ENCODE peak calls at places on chromosomes 3 and 15, in six cellular contexts. S is B cell, I is ovary, R is mammary epithelial cell, G is GM06990, J is GM20000. C is an unnamed sample.

GRCh38 chr3:81352867-81353266 is 408.6 kb downstream of the GBE1 start:
- DNase-seq in R (peak), G (no peak), S (no peak), I (no peak), J (no peak), C (peak)

GRCh38 chr3:30770387-30770786 is 124.1 kb downstream of the GADL1 start:
- DNase-seq in R (peak), G (no peak), J (no peak), I (no peak), S (no peak), C (no peak)

GRCh38 chr15:57541805-57542504 is 49.7 kb upstream of the MYZAP start:
- DNase-seq in S (peak), G (no peak), I (peak), R (peak), J (peak), C (no peak)

GRCh38 chr15:70328137-70329115 is 230.7 kb upstream of the TLE3 start:
- DNase-seq in S (peak), R (no peak), I (no peak), J (peak), G (peak), C (no peak)

GRCh38 chr15:56804908-56805307 is 71.6 kb upstream of the ZNF280D start:
- DNase-seq in J (no peak), S (no peak), R (no peak), G (no peak), I (no peak), C (no peak)

GRCh38 chr3:60055765-60056164 is 1005.9 kb upstream of the CFAP20DC start:
- DNase-seq in I (no peak), J (no peak), S (no peak), G (no peak), R (no peak), C (no peak)

GRCh38 chr3:143243686-143244085 is 124.1 kb downstream of the CHST2 start:
- DNase-seq in J (no peak), S (no peak), G (no peak), R (no peak), I (no peak), C (no peak)

GRCh38 chr15:56977232-56977631 is 58.8 kb downstream of the TCF12 start:
- DNase-seq in I (no peak), G (no peak), S (no peak), J (no peak), R (no peak), C (no peak)

GRCh38 chr3:170056710-170057454 is 19.1 kb downstream of the GPR160 start:
- DNase-seq in S (no peak), J (peak), R (no peak), G (peak), I (no peak), C (no peak)

GRCh38 chr3:179416681-179417080 is 34.6 kb downstream of the GNB4 start:
- DNase-seq in S (no peak), I (no peak), R (no peak), J (no peak), G (no peak), C (no peak)

GRCh38 chr15:47511241-47511640 is 206.1 kb upstream of the SEMA6D start:
- DNase-seq in I (no peak), S (no peak), J (no peak), G (no peak), R (no peak), C (no peak)

GRCh38 chr3:189833996-189834395 is 202.8 kb downstream of the TP63 start:
- DNase-seq in J (no peak), I (no peak), G (no peak), R (peak), S (no peak), C (no peak)

GRCh38 chr3:102686792-102687191 is 252.0 kb downstream of the ZPLD1 start:
- DNase-seq in J (no peak), I (no peak), R (no peak), S (no peak), G (no peak), C (no peak)

GRCh38 chr15:36050899-36051298 is 504.9 kb upstream of the DPH6 start:
- DNase-seq in J (no peak), R (no peak), S (no peak), G (no peak), I (no peak), C (no peak)

GRCh38 chr15:61155741-61156700 is 73.1 kb downstream of the RORA start:
- DNase-seq in S (no peak), I (peak), J (no peak), R (peak), G (no peak), C (no peak)

GRCh38 chr3:150787741-150788370 is 24.9 kb upstream of the SIAH2 start:
- DNase-seq in J (peak), I (peak), G (peak), R (peak), S (peak), C (peak)

GRCh38 chr3:149245738-149246451 is 24.3 kb upstream of the CP start:
- DNase-seq in J (peak), S (peak), G (peak), R (peak), I (no peak), C (peak)

GRCh38 chr3:36991923-36992805 is 767 bp downstream of the EPM2AIP1 start:
- DNase-seq in I (no peak), S (no peak), J (no peak), R (peak), G (no peak), C (no peak)

GRCh38 chr3:127033171-127033570 is 50.3 kb downstream of the PLXNA1 start:
- DNase-seq in R (no peak), S (no peak), I (no peak), J (no peak), G (no peak), C (no peak)

GRCh38 chr3:146148468-146148931 is 12.5 kb downstream of the PLOD2 start:
- DNase-seq in S (no peak), J (no peak), G (no peak), R (no peak), I (no peak), C (no peak)

GRCh38 chr3:182739619-182740018 is 53.7 kb upstream of the ATP11B start:
- DNase-seq in I (no peak), R (no peak), S (no peak), J (no peak), G (no peak), C (no peak)

GRCh38 chr15:90106522-90107117 is 4.4 kb upstream of the IDH2 start:
- DNase-seq in J (no peak), S (no peak), G (no peak), I (no peak), R (peak), C (no peak)

GRCh38 chr3:166986000-166986399 is 394.1 kb downstream of the ZBBX start:
- DNase-seq in G (no peak), R (no peak), J (no peak), I (no peak), S (no peak), C (no peak)

GRCh38 chr3:183477801-183478456 is 49.5 kb upstream of the MCF2L2 start:
- DNase-seq in G (no peak), S (no peak), R (peak), I (no peak), J (no peak), C (no peak)

GRCh38 chr3:123719785-123720531 is 135.1 kb upstream of the HACD2 start:
- DNase-seq in I (peak), J (no peak), S (no peak), G (no peak), R (no peak), C (no peak)

GRCh38 chr3:131326307-131326706 is 55.3 kb upstream of the NUDT16 start:
- DNase-seq in S (no peak), I (no peak), J (no peak), R (peak), G (no peak), C (no peak)

GRCh38 chr3:175150812-175151411 is 291.8 kb downstream of the NAALADL2 start:
- DNase-seq in S (no peak), R (peak), I (no peak), G (no peak), J (no peak), C (peak)

GRCh38 chr3:175149675-175150074 is 290.5 kb downstream of the NAALADL2 start:
- DNase-seq in I (no peak), R (peak), G (peak), S (peak), J (no peak), C (peak)

GRCh38 chr3:175144368-175144767 is 285.2 kb downstream of the NAALADL2 start:
- DNase-seq in S (no peak), J (no peak), R (no peak), I (no peak), G (no peak), C (no peak)

DNA sequence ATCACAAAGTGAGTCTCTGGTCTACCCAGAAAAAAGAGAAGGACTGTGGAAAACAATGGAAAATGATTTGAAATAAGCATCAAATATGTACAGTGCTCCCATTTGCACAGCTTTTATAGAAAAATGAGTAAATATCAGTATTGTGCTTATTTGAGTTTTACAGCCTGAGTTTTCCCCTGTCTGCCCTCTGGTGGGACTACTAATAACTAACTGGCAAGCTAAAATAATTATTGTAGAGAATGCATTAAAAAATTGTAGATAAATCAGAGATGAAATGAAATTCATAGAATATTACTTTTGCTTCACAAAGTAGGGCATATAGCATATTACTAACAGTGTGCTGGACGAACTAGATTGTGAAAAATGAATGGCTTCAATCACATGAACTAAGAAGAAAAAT is 287.1 kb downstream of the NAALADL2 start:
- DNase-seq in S (no peak), G (no peak), R (no peak), I (no peak), J (no peak), C (no peak)
- TF ChIP-seq CTCF in S (no peak), G (peak), R (no peak), I (no peak), J (no peak), C (peak)

GRCh38 chr3:191388823-191389222 is 58.5 kb upstream of the UTS2B start:
- DNase-seq in G (no peak), S (peak), I (no peak), R (no peak), J (no peak), C (no peak)
- TF ChIP-seq CTCF in G (peak), S (peak), I (no peak), R (no peak), J (no peak), C (peak)

GRCh38 chr3:137039570-137039969 is 81.8 kb downstream of the IL20RB start:
- DNase-seq in S (no peak), R (peak), J (no peak), I (no peak), G (no peak), C (no peak)

GRCh38 chr3:137032465-137033120 is 74.8 kb downstream of the IL20RB start:
- DNase-seq in R (peak), G (peak), I (peak), J (peak), S (peak), C (peak)

GRCh38 chr3:137041251-137041650 is 83.5 kb downstream of the IL20RB start:
- DNase-seq in I (no peak), S (no peak), J (no peak), R (no peak), G (no peak), C (no peak)

DNA sequence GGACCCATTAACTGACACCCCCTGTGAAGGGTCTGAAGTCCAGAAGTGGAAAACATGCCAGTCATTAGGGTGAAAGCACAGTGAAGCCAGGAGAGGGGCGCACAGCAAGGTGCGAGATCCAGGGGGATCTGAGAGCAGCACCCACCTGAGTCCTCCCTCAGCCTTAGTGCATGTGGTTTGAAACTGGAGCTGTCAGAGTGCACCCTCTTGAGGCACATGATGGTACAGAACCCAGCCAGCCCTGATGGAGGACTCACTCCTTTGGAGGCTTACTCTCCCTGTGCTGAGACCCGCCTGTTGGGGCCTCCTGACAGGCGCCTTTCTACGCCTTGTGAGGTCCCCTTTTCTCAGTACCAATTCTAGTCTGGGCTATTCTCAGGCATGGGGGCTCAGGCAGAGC is 77.8 kb downstream of the IL20RB start:
- DNase-seq in J (no peak), S (no peak), G (peak), R (no peak), I (no peak), C (no peak)
- TF ChIP-seq CTCF in J (peak), S (no peak), G (peak), R (peak), I (no peak), C (peak)

GRCh38 chr15:28123408-28124023 is 24.4 kb upstream of the OCA2 start:
- DNase-seq in R (peak), I (no peak), S (peak), G (no peak), J (peak), C (peak)
- TF ChIP-seq CTCF in R (peak), I (no peak), S (peak), G (peak), J (peak), C (peak)

DNA sequence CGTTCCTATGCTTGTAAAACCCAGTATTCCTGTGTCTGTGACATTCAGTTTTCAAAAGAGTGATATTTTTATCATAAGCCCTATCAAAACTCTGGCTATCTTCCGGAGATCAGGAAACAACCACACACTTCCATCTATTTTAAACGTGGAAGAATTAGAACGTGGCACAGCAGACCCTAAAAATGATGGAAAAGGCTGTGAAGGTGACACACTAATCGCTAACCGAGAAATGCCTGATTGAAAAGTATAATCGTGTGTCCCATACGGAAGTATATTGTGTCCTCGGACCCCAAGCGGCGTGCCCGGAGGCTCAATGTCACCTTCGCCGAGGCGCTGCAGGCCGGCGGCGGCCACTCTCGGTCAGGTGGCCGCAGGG is 659 bp downstream of the COX5A start:
- DNase-seq in R (no peak), G (no peak), S (no peak), J (no peak), I (no peak), C (no peak)
- TF ChIP-seq CTCF in R (no peak), G (no peak), S (no peak), J (no peak), I (no peak), C (no peak)

GRCh38 chr15:49096090-49096750 is 50.0 kb upstream of the SECISBP2L start:
- DNase-seq in R (no peak), I (no peak), S (no peak), G (no peak), J (no peak), C (no peak)

GRCh38 chr15:49093252-49094105 is 47.2 kb upstream of the SECISBP2L start:
- DNase-seq in G (no peak), R (no peak), I (no peak), J (no peak), S (no peak), C (no peak)

GRCh38 chr15:49088996-49089395 is 42.8 kb upstream of the SECISBP2L start:
- DNase-seq in R (no peak), I (no peak), J (no peak), G (no peak), S (no peak), C (no peak)

GRCh38 chr15:49094923-49095322 is 48.7 kb upstream of the SECISBP2L start:
- DNase-seq in G (no peak), J (no peak), I (no peak), S (no peak), R (no peak), C (no peak)
- TF ChIP-seq CTCF in G (no peak), J (no peak), I (no peak), S (no peak), R (no peak), C (no peak)

C was measured in LNCaP clone FGC.